ENCODE peak calls at places on chromosomes 11 and 22, in four cellular contexts. V is pancreas; E is naive thymus-derived CD4-positive, alpha-beta T cell; N is head of caudate nucleus. F is an unnamed sample.

GRCh38 chr11:84543367-84544159 is 1083.6 kb downstream of the DLG2 start:
- DNase-seq in V (no peak), E (no peak), N (no peak), F (no peak)

GRCh38 chr11:96506953-96507354 is 117.1 kb downstream of the JRKL start:
- DNase-seq in V (no peak), E (no peak), N (no peak), F (no peak)

GRCh38 chr11:69218271-69218682 is 62.5 kb downstream of the SMIM38 start:
- DNase-seq in V (no peak), E (no peak), N (peak; percentile 20), F (no peak)

GRCh38 chr22:26002456-26002855 is 166.8 kb upstream of the SEZ6L start:
- DNase-seq in V (no peak), E (no peak), N (no peak), F (no peak)

GRCh38 chr22:42991010-42991651 is 23.8 kb downstream of the PACSIN2 start:
- DNase-seq in V (no peak), E (no peak), N (no peak), F (no peak)

GRCh38 chr11:102799656-102800339 is 1.8 kb upstream of the MMP1 start:
- DNase-seq in V (no peak), E (no peak), N (no peak), F (no peak)

GRCh38 chr11:2590951-2591754 is 108.6 kb downstream of the KCNQ1OT1 start:
- DNase-seq in V (no peak), E (no peak), N (peak; percentile 93), F (no peak)

GRCh38 chr11:130206141-130206540 is 46.6 kb downstream of the ST14 start:
- DNase-seq in V (no peak), E (no peak), N (no peak), F (no peak)

GRCh38 chr11:35223429-35223828 is 84.5 kb downstream of the CD44 start:
- DNase-seq in V (no peak), E (no peak), N (no peak), F (no peak)

GRCh38 chr11:111361874-111362273 is 17.2 kb downstream of the POU2AF1 start:
- DNase-seq in V (no peak), E (no peak), N (no peak), F (no peak)

GRCh38 chr11:90701040-90701439 is 478.2 kb upstream of the CHORDC1 start:
- DNase-seq in V (no peak), E (no peak), N (no peak), F (no peak)

GRCh38 chr11:47233989-47234668 is 14.5 kb downstream of the ACP2 start:
- DNase-seq in V (no peak), E (peak; percentile 28), N (no peak), F (peak; percentile 44)

GRCh38 chr11:125871391-125872137 is 15.9 kb upstream of the HYLS1 start:
- DNase-seq in V (no peak), E (peak; percentile 51), N (peak; percentile 57), F (peak; percentile 60)

GRCh38 chr11:117823941-117824420 is 563 bp downstream of the FXYD2 start:
- DNase-seq in V (no peak), E (no peak), N (peak; percentile 32), F (peak; percentile 78)

GRCh38 chr22:25447689-25448434 is 116.6 kb upstream of the GRK3 start:
- DNase-seq in V (peak; percentile 95), E (peak; percentile 90), N (peak; percentile 94), F (peak; percentile 75)

GRCh38 chr11:26579683-26580082 is 7.6 kb upstream of the MUC15 start:
- DNase-seq in V (no peak), E (no peak), N (no peak), F (no peak)

GRCh38 chr11:17927643-17928343 is 85.1 kb downstream of the SERGEF start:
- DNase-seq in V (no peak), E (no peak), N (no peak), F (no peak)

GRCh38 chr11:126606484-126606883 is 251.0 kb downstream of the ST3GAL4 start:
- DNase-seq in V (no peak), E (no peak), N (no peak), F (no peak)